ENCODE peak calls at places on chromosomes 12 and 14, in nine cellular contexts. One of them, this sample, is unnamed.

GRCh38 chr12:111687952-111688351 is 2.1 kb downstream of the ACAD10 start:
- DNase-seq in epithelial cell of esophagus: no peak
- DNase-seq in lower lobe of right lung: no peak
- DNase-seq in stomach: no peak
- DNase-seq in tibial nerve: no peak
- DNase-seq in GM12865: no peak
- DNase-seq in pancreas: no peak
- DNase-seq in psoas muscle: no peak
- DNase-seq in HL-60: no peak
- DNase-seq in this sample: no peak

GRCh38 chr14:102901633-102902032 is 20.8 kb upstream of the AMN start:
- DNase-seq in epithelial cell of esophagus: no peak
- DNase-seq in pancreas: no peak
- DNase-seq in GM12865: peak
- DNase-seq in lower lobe of right lung: no peak
- DNase-seq in stomach: no peak
- DNase-seq in tibial nerve: no peak
- DNase-seq in HL-60: no peak
- DNase-seq in psoas muscle: no peak
- DNase-seq in this sample: no peak

GRCh38 chr14:51783765-51784164 is 76.6 kb upstream of the GNG2 start:
- DNase-seq in HL-60: peak
- DNase-seq in GM12865: no peak
- DNase-seq in lower lobe of right lung: no peak
- DNase-seq in tibial nerve: no peak
- DNase-seq in psoas muscle: no peak
- DNase-seq in epithelial cell of esophagus: peak
- DNase-seq in stomach: no peak
- DNase-seq in pancreas: no peak
- DNase-seq in this sample: no peak

GRCh38 chr12:39619660-39620433 is at the start of gene ABCD2:
- DNase-seq in pancreas: no peak
- DNase-seq in HL-60: peak
- DNase-seq in tibial nerve: peak
- DNase-seq in epithelial cell of esophagus: peak
- DNase-seq in GM12865: peak
- DNase-seq in stomach: peak
- DNase-seq in lower lobe of right lung: peak
- DNase-seq in psoas muscle: peak
- DNase-seq in this sample: peak

GRCh38 chr14:56659964-56660551 is 80.5 kb downstream of the TMEM260 start:
- DNase-seq in psoas muscle: no peak
- DNase-seq in GM12865: peak
- DNase-seq in stomach: no peak
- DNase-seq in lower lobe of right lung: no peak
- DNase-seq in HL-60: peak
- DNase-seq in tibial nerve: no peak
- DNase-seq in pancreas: no peak
- DNase-seq in epithelial cell of esophagus: peak
- DNase-seq in this sample: peak

GRCh38 chr12:83102499-83102898 is 415.8 kb downstream of the TMTC2 start:
- DNase-seq in epithelial cell of esophagus: no peak
- DNase-seq in GM12865: no peak
- DNase-seq in pancreas: no peak
- DNase-seq in tibial nerve: no peak
- DNase-seq in HL-60: no peak
- DNase-seq in psoas muscle: no peak
- DNase-seq in lower lobe of right lung: no peak
- DNase-seq in stomach: no peak
- DNase-seq in this sample: no peak

GRCh38 chr14:50964683-50965390 is 20.6 kb upstream of the PYGL start:
- DNase-seq in stomach: peak
- DNase-seq in epithelial cell of esophagus: peak
- DNase-seq in tibial nerve: peak
- DNase-seq in GM12865: no peak
- DNase-seq in HL-60: no peak
- DNase-seq in pancreas: no peak
- DNase-seq in psoas muscle: no peak
- DNase-seq in lower lobe of right lung: no peak
- DNase-seq in this sample: no peak

GRCh38 chr12:11581179-11581755 is 68.2 kb upstream of the ETV6 start:
- DNase-seq in lower lobe of right lung: no peak
- DNase-seq in psoas muscle: no peak
- DNase-seq in stomach: peak
- DNase-seq in tibial nerve: peak
- DNase-seq in epithelial cell of esophagus: peak
- DNase-seq in HL-60: no peak
- DNase-seq in GM12865: peak
- DNase-seq in pancreas: no peak
- DNase-seq in this sample: peak

DNA sequence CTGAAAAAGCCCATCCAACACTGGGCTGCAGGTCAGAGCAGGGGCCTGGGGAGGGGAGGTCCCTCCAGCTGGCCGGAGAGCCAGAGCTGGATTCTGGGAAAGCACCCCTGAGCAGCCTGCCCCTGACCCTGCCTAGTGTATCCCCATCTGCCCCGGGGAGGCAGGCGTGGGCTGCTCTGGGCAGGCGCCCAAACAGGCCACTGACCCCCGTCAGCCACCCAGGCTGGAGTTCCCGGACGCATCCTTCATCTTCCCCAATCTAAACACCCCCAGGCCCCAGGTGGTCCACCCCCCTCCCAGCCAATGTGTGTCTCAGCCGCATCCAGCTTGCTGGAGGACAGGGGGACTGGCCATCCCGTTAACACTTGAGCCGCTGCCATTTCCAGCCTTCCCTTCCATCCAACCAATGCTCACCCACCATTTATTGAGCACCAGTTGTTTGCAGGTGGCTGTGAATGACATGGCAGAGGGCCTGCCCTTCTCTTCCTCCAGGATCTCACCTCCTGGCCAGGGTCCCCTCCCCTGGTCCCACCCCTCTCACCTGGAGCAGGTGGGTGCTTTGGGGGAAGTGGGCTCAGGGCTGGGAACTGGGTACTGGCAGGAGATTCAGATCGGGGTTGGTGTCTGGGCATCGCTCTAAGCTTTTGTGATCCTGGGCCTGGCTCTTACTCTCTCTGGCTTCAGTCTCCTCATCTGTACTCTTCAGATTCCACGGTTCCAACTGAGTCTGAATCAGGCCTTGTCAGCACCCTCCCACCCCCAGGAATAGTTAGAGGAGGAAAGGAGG is 743 bp upstream of the DTX1 start:
- DNase-seq in pancreas: peak
- DNase-seq in psoas muscle: no peak
- DNase-seq in epithelial cell of esophagus: no peak
- DNase-seq in tibial nerve: no peak
- DNase-seq in GM12865: no peak
- DNase-seq in stomach: no peak
- DNase-seq in lower lobe of right lung: no peak
- DNase-seq in HL-60: no peak
- DNase-seq in this sample: no peak
- H3K4me3 ChIP-seq in pancreas: no peak
- H3K4me3 ChIP-seq in psoas muscle: no peak
- H3K4me3 ChIP-seq in epithelial cell of esophagus: no peak
- H3K4me3 ChIP-seq in tibial nerve: peak
- H3K4me3 ChIP-seq in GM12865: no peak
- H3K4me3 ChIP-seq in stomach: no peak
- H3K4me3 ChIP-seq in lower lobe of right lung: no peak
- H3K4me3 ChIP-seq in HL-60: no peak
- H3K4me3 ChIP-seq in this sample: no peak

DNA sequence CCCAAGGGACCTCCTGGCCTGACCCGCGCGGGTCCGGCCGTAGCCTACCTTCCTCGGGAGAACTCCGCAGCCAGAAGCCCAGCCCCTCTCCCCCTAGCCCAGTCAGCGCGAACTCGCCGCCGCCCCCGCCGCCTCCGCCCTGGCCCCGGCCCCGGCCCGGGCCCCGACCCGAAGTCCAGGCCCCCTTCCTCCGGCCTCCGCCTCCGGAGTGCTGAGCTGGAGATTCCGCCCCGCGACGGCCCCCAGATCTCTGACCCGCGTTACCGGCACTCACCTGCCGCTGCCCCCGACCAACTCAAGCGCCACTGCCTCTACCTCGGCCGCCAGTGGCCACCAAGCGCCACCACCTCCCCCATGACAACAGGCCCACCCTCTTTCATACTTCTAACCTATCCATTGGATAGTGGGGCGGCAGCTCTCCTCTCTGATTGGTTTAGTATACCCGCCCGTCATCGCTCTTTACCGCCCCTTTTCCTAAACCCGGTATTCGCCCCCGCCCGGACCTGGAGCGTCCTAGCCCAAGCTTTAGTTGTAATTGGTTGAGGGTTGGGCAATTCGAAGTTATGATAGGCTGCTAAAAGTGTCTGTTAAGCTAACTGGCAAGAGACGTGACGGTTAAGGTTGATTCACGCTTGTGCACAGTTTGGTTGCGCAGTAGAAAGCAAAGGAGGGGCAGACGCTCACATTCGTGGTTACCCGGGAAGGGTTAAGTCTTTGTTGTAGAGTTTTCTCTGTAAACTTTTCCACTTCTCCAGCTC is at the start of gene NUMB:
- DNase-seq in tibial nerve: peak
- DNase-seq in lower lobe of right lung: peak
- DNase-seq in pancreas: peak
- DNase-seq in GM12865: peak
- DNase-seq in HL-60: peak
- DNase-seq in psoas muscle: peak
- DNase-seq in stomach: peak
- DNase-seq in epithelial cell of esophagus: peak
- DNase-seq in this sample: peak
- TF ChIP-seq CTCF in tibial nerve: no peak
- TF ChIP-seq CTCF in lower lobe of right lung: no peak
- TF ChIP-seq CTCF in pancreas: no peak
- TF ChIP-seq CTCF in GM12865: no peak
- TF ChIP-seq CTCF in HL-60: no peak
- TF ChIP-seq CTCF in psoas muscle: no peak
- TF ChIP-seq CTCF in stomach: no peak
- TF ChIP-seq CTCF in epithelial cell of esophagus: no peak
- TF ChIP-seq CTCF in this sample: peak

GRCh38 chr12:1518763-1519516 is 75.4 kb downstream of the FBXL14 start:
- DNase-seq in pancreas: no peak
- DNase-seq in epithelial cell of esophagus: peak
- DNase-seq in HL-60: no peak
- DNase-seq in stomach: no peak
- DNase-seq in GM12865: no peak
- DNase-seq in tibial nerve: no peak
- DNase-seq in lower lobe of right lung: no peak
- DNase-seq in psoas muscle: no peak
- DNase-seq in this sample: no peak
- H3K4me3 ChIP-seq in pancreas: no peak
- H3K4me3 ChIP-seq in epithelial cell of esophagus: peak
- H3K4me3 ChIP-seq in HL-60: no peak
- H3K4me3 ChIP-seq in stomach: no peak
- H3K4me3 ChIP-seq in GM12865: no peak
- H3K4me3 ChIP-seq in tibial nerve: no peak
- H3K4me3 ChIP-seq in lower lobe of right lung: no peak
- H3K4me3 ChIP-seq in psoas muscle: no peak
- H3K4me3 ChIP-seq in this sample: no peak

DNA sequence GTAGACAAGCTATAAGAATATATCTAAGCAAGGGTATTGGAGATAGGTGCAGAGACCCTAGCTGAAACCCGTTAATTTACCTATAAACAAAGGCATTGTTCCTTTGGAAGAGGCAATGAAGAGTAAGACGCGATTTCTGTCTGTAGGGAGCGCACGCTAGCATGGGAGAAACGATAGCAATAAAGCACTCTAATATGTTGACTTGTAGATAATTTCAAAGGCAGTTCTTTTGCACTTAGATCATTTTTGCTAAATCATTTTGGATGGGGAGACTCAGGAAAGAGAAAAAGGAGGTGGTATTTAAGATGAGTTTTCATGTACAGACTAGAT is 648 bp downstream of the CCDC77 start:
- DNase-seq in stomach: no peak
- DNase-seq in GM12865: peak
- DNase-seq in tibial nerve: no peak
- DNase-seq in HL-60: no peak
- DNase-seq in lower lobe of right lung: no peak
- DNase-seq in psoas muscle: no peak
- DNase-seq in epithelial cell of esophagus: peak
- DNase-seq in pancreas: no peak
- DNase-seq in this sample: no peak
- TF ChIP-seq CTCF in stomach: no peak
- TF ChIP-seq CTCF in GM12865: no peak
- TF ChIP-seq CTCF in tibial nerve: no peak
- TF ChIP-seq CTCF in HL-60: peak
- TF ChIP-seq CTCF in lower lobe of right lung: no peak
- TF ChIP-seq CTCF in psoas muscle: no peak
- TF ChIP-seq CTCF in epithelial cell of esophagus: peak
- TF ChIP-seq CTCF in pancreas: no peak
- TF ChIP-seq CTCF in this sample: peak

DNA sequence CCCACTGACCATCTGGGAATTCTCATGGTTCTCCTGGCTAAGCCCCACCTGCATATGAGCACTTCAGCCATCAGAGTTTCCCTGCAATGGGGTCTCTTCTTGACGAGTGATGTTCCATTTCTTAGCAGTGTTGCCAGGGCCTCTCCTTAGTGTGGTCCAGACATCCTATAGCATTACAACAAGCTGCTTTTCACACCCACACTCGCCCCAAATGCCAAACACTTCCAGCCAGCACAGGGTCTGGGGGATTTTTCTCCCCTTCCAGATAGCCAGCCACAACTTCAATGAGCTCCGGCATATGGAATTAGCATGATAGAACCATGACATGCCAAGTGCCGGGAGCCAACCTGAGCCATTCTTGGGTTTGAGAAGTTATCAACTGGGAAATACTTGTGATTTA is 267.4 kb downstream of the ZFP36L1 start:
- DNase-seq in GM12865: no peak
- DNase-seq in tibial nerve: no peak
- DNase-seq in pancreas: no peak
- DNase-seq in HL-60: no peak
- DNase-seq in psoas muscle: no peak
- DNase-seq in epithelial cell of esophagus: no peak
- DNase-seq in lower lobe of right lung: no peak
- DNase-seq in stomach: no peak
- DNase-seq in this sample: no peak
- H3K4me3 ChIP-seq in GM12865: no peak
- H3K4me3 ChIP-seq in tibial nerve: no peak
- H3K4me3 ChIP-seq in pancreas: no peak
- H3K4me3 ChIP-seq in HL-60: no peak
- H3K4me3 ChIP-seq in psoas muscle: no peak
- H3K4me3 ChIP-seq in epithelial cell of esophagus: no peak
- H3K4me3 ChIP-seq in lower lobe of right lung: no peak
- H3K4me3 ChIP-seq in stomach: no peak
- H3K4me3 ChIP-seq in this sample: no peak

GRCh38 chr14:44369401-44370123 is 137.5 kb downstream of the FSCB start:
- DNase-seq in lower lobe of right lung: no peak
- DNase-seq in GM12865: no peak
- DNase-seq in HL-60: no peak
- DNase-seq in pancreas: no peak
- DNase-seq in stomach: no peak
- DNase-seq in tibial nerve: no peak
- DNase-seq in epithelial cell of esophagus: peak
- DNase-seq in psoas muscle: no peak
- DNase-seq in this sample: no peak
- TF ChIP-seq CTCF in lower lobe of right lung: no peak
- TF ChIP-seq CTCF in GM12865: no peak
- TF ChIP-seq CTCF in HL-60: no peak
- TF ChIP-seq CTCF in pancreas: no peak
- TF ChIP-seq CTCF in stomach: no peak
- TF ChIP-seq CTCF in tibial nerve: no peak
- TF ChIP-seq CTCF in epithelial cell of esophagus: no peak
- TF ChIP-seq CTCF in psoas muscle: no peak
- TF ChIP-seq CTCF in this sample: peak

This sample was measured in LNCaP clone FGC.